ENCODE peak calls at places on chromosome 5, in four cellular contexts. One of them, this sample, is unnamed.

GRCh38 chr5:90134892-90135291 is 274.7 kb downstream of the CETN3 start:
- DNase-seq in fibroblast of lung: peak; percentile 42
- DNase-seq in AG09319: no peak
- DNase-seq in neural crest cell: no peak
- DNase-seq in this sample: peak; percentile 66

GRCh38 chr5:9365501-9365900 is 180.4 kb downstream of the SEMA5A start:
- DNase-seq in fibroblast of lung: no peak
- DNase-seq in AG09319: no peak
- DNase-seq in neural crest cell: no peak
- DNase-seq in this sample: no peak

GRCh38 chr5:24712947-24713346 is 68.2 kb upstream of the CDH10 start:
- DNase-seq in fibroblast of lung: no peak
- DNase-seq in AG09319: no peak
- DNase-seq in neural crest cell: no peak
- DNase-seq in this sample: no peak

GRCh38 chr5:56908942-56909293 is 478 bp upstream of the SETD9 start:
- DNase-seq in fibroblast of lung: peak; percentile 9
- DNase-seq in AG09319: no peak
- DNase-seq in neural crest cell: no peak
- DNase-seq in this sample: no peak

GRCh38 chr5:38284378-38284777 is 26.0 kb downstream of the EGFLAM start:
- DNase-seq in fibroblast of lung: no peak
- DNase-seq in AG09319: no peak
- DNase-seq in neural crest cell: no peak
- DNase-seq in this sample: no peak

GRCh38 chr5:37984300-37984699 is 144.5 kb upstream of the GDNF start:
- DNase-seq in fibroblast of lung: no peak
- DNase-seq in AG09319: no peak
- DNase-seq in neural crest cell: no peak
- DNase-seq in this sample: no peak

GRCh38 chr5:431001-431710 is 11.8 kb upstream of the EXOC3 start:
- DNase-seq in fibroblast of lung: peak; percentile 38
- DNase-seq in AG09319: no peak
- DNase-seq in neural crest cell: peak; percentile 69
- DNase-seq in this sample: peak; percentile 45

GRCh38 chr5:172640822-172641358 is at the start of gene NEURL1B:
- DNase-seq in fibroblast of lung: peak; percentile 36
- DNase-seq in AG09319: peak; percentile 3
- DNase-seq in neural crest cell: peak; percentile 76
- DNase-seq in this sample: peak; percentile 34

GRCh38 chr5:38796739-38797108 is 49.1 kb upstream of the OSMR start:
- DNase-seq in fibroblast of lung: no peak
- DNase-seq in AG09319: no peak
- DNase-seq in neural crest cell: no peak
- DNase-seq in this sample: no peak

GRCh38 chr5:77774981-77775772 is 962 bp downstream of the TBCA start:
- DNase-seq in fibroblast of lung: no peak
- DNase-seq in AG09319: no peak
- DNase-seq in neural crest cell: no peak
- DNase-seq in this sample: peak; percentile 54

GRCh38 chr5:82734291-82734690 is 342.9 kb downstream of the TMEM167A start:
- DNase-seq in fibroblast of lung: no peak
- DNase-seq in AG09319: no peak
- DNase-seq in neural crest cell: no peak
- DNase-seq in this sample: peak; percentile 16

GRCh38 chr5:64210866-64211265 is 45.2 kb downstream of the RNF180 start:
- DNase-seq in fibroblast of lung: peak; percentile 88
- DNase-seq in AG09319: peak; percentile 49
- DNase-seq in neural crest cell: no peak
- DNase-seq in this sample: peak; percentile 89

GRCh38 chr5:160685219-160685618 is 166.8 kb downstream of the ATP10B start:
- DNase-seq in fibroblast of lung: no peak
- DNase-seq in AG09319: no peak
- DNase-seq in neural crest cell: no peak
- DNase-seq in this sample: no peak

GRCh38 chr5:6856658-6857057 is 143.4 kb downstream of the TENT4A start:
- DNase-seq in fibroblast of lung: no peak
- DNase-seq in AG09319: no peak
- DNase-seq in neural crest cell: no peak
- DNase-seq in this sample: no peak

GRCh38 chr5:151214614-151215545 is 9.0 kb downstream of the CCDC69 start:
- DNase-seq in fibroblast of lung: no peak
- DNase-seq in AG09319: no peak
- DNase-seq in neural crest cell: no peak
- DNase-seq in this sample: no peak

GRCh38 chr5:79685621-79686020 is 4.0 kb upstream of the CMYA5 start:
- DNase-seq in fibroblast of lung: peak; percentile 32
- DNase-seq in AG09319: no peak
- DNase-seq in neural crest cell: no peak
- DNase-seq in this sample: peak; percentile 32

GRCh38 chr5:89399553-89399952 is 516.6 kb upstream of the MEF2C start:
- DNase-seq in fibroblast of lung: no peak
- DNase-seq in AG09319: no peak
- DNase-seq in neural crest cell: no peak
- DNase-seq in this sample: peak; percentile 65

GRCh38 chr5:1352231-1352825 is 7.4 kb upstream of the CLPTM1L start:
- DNase-seq in fibroblast of lung: no peak
- DNase-seq in AG09319: no peak
- DNase-seq in neural crest cell: no peak
- DNase-seq in this sample: no peak

GRCh38 chr5:132198571-132198970 is 29.1 kb downstream of the P4HA2 start:
- DNase-seq in fibroblast of lung: no peak
- DNase-seq in AG09319: no peak
- DNase-seq in neural crest cell: no peak
- DNase-seq in this sample: no peak

GRCh38 chr5:172336264-172336663 is 52.7 kb upstream of the UBTD2 start:
- DNase-seq in fibroblast of lung: no peak
- DNase-seq in AG09319: no peak
- DNase-seq in neural crest cell: no peak
- DNase-seq in this sample: no peak

GRCh38 chr5:123605822-123606221 is 93.8 kb downstream of the CSNK1G3 start:
- DNase-seq in fibroblast of lung: no peak
- DNase-seq in AG09319: no peak
- DNase-seq in neural crest cell: no peak
- DNase-seq in this sample: no peak

GRCh38 chr5:14256756-14257393 is 113.7 kb downstream of the TRIO start:
- DNase-seq in fibroblast of lung: no peak
- DNase-seq in AG09319: no peak
- DNase-seq in neural crest cell: no peak
- DNase-seq in this sample: no peak

GRCh38 chr5:80411589-80412219 is 3.8 kb downstream of the ZFYVE16 start:
- DNase-seq in fibroblast of lung: no peak
- DNase-seq in AG09319: no peak
- DNase-seq in neural crest cell: no peak
- DNase-seq in this sample: peak; percentile 6

DNA sequence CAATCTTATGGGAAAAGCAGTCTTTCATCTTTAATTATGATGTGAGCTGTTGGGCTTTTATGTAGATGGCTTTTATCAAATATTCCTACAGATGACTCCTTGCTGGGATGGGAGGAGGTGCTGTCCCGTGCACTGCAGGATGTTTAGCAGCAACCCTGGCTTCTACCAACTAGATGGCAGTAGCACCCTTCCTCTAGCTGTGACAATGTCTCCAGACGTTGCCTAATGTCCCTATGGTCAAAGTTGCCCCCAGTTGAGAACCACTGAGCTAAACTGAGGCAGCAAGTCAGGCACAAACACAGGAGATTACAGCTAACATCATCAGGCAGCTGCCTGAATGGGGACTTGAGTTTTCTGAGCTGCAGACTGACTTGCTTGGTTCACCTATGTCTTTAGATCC is 401.9 kb upstream of the PDE4D start:
- DNase-seq in fibroblast of lung: peak; percentile 19
- DNase-seq in AG09319: no peak
- DNase-seq in neural crest cell: peak; percentile 2
- DNase-seq in this sample: peak; percentile 53
- TF ChIP-seq CTCF in fibroblast of lung: peak; percentile 27
- TF ChIP-seq CTCF in AG09319: peak; percentile 53
- TF ChIP-seq CTCF in neural crest cell: peak; percentile 63
- TF ChIP-seq CTCF in this sample: peak; percentile 74

GRCh38 chr5:104146652-104147051 is 584.1 kb upstream of the NUDT12 start:
- DNase-seq in fibroblast of lung: no peak
- DNase-seq in AG09319: no peak
- DNase-seq in neural crest cell: no peak
- DNase-seq in this sample: no peak
- TF ChIP-seq CTCF in fibroblast of lung: no peak
- TF ChIP-seq CTCF in AG09319: no peak
- TF ChIP-seq CTCF in neural crest cell: no peak
- TF ChIP-seq CTCF in this sample: no peak

GRCh38 chr5:145101246-145101645 is 733.9 kb downstream of the PRELID2 start:
- DNase-seq in fibroblast of lung: peak; percentile 2
- DNase-seq in AG09319: no peak
- DNase-seq in neural crest cell: no peak
- DNase-seq in this sample: no peak
- TF ChIP-seq CTCF in fibroblast of lung: no peak
- TF ChIP-seq CTCF in AG09319: no peak
- TF ChIP-seq CTCF in neural crest cell: peak; percentile 45
- TF ChIP-seq CTCF in this sample: peak; percentile 22

GRCh38 chr5:74052441-74052840 is 426.4 kb downstream of the ARHGEF28 start:
- DNase-seq in fibroblast of lung: no peak
- DNase-seq in AG09319: no peak
- DNase-seq in neural crest cell: no peak
- DNase-seq in this sample: no peak
- TF ChIP-seq CTCF in fibroblast of lung: no peak
- TF ChIP-seq CTCF in AG09319: no peak
- TF ChIP-seq CTCF in neural crest cell: no peak
- TF ChIP-seq CTCF in this sample: no peak

GRCh38 chr5:135747824-135748223 is 86.6 kb upstream of the SLC25A48 start:
- DNase-seq in fibroblast of lung: no peak
- DNase-seq in AG09319: no peak
- DNase-seq in neural crest cell: no peak
- DNase-seq in this sample: no peak

GRCh38 chr5:135745897-135746500 is 88.5 kb upstream of the SLC25A48 start:
- DNase-seq in fibroblast of lung: no peak
- DNase-seq in AG09319: no peak
- DNase-seq in neural crest cell: no peak
- DNase-seq in this sample: no peak

GRCh38 chr5:135753990-135754389 is 80.5 kb upstream of the SLC25A48 start:
- DNase-seq in fibroblast of lung: no peak
- DNase-seq in AG09319: no peak
- DNase-seq in neural crest cell: no peak
- DNase-seq in this sample: no peak

DNA sequence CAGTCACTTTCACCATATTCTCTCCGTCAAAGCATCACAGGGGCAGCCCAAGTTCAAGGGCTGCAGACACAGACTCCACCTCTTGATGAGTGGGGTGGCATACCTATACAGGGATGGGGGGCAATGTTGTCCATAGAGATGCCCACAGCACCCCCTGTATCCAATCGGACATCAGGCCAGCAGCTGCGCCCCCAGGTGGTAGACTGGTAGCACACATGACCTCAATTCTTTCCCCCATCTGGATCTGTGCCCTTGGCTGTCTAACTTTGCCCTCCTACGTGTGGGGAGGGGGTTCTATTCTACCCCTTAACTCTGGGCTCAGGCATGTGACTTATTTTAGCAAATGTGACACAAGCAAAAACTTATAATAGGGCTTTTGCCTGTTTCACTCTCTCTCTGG is 84.0 kb upstream of the SLC25A48 start:
- DNase-seq in fibroblast of lung: no peak
- DNase-seq in AG09319: no peak
- DNase-seq in neural crest cell: no peak
- DNase-seq in this sample: no peak
- TF ChIP-seq CTCF in fibroblast of lung: no peak
- TF ChIP-seq CTCF in AG09319: peak; percentile 6
- TF ChIP-seq CTCF in neural crest cell: peak; percentile 19
- TF ChIP-seq CTCF in this sample: peak; percentile 3

GRCh38 chr5:41637869-41638268 is 127.5 kb upstream of the PLCXD3 start:
- DNase-seq in fibroblast of lung: peak; percentile 2
- DNase-seq in AG09319: no peak
- DNase-seq in neural crest cell: no peak
- DNase-seq in this sample: no peak
- TF ChIP-seq CTCF in fibroblast of lung: no peak
- TF ChIP-seq CTCF in AG09319: peak; percentile 20
- TF ChIP-seq CTCF in neural crest cell: peak; percentile 49
- TF ChIP-seq CTCF in this sample: peak; percentile 33

GRCh38 chr5:145680169-145680568 is 155.0 kb downstream of the PRELID2 start:
- DNase-seq in fibroblast of lung: no peak
- DNase-seq in AG09319: no peak
- DNase-seq in neural crest cell: no peak
- DNase-seq in this sample: no peak
- TF ChIP-seq CTCF in fibroblast of lung: peak; percentile 7
- TF ChIP-seq CTCF in AG09319: no peak
- TF ChIP-seq CTCF in neural crest cell: peak; percentile 31
- TF ChIP-seq CTCF in this sample: peak; percentile 15

GRCh38 chr5:164098536-164098935 is 593.1 kb downstream of the MAT2B start:
- DNase-seq in fibroblast of lung: peak; percentile 76
- DNase-seq in AG09319: no peak
- DNase-seq in neural crest cell: no peak
- DNase-seq in this sample: no peak
- TF ChIP-seq CTCF in fibroblast of lung: no peak
- TF ChIP-seq CTCF in AG09319: no peak
- TF ChIP-seq CTCF in neural crest cell: no peak
- TF ChIP-seq CTCF in this sample: no peak

DNA sequence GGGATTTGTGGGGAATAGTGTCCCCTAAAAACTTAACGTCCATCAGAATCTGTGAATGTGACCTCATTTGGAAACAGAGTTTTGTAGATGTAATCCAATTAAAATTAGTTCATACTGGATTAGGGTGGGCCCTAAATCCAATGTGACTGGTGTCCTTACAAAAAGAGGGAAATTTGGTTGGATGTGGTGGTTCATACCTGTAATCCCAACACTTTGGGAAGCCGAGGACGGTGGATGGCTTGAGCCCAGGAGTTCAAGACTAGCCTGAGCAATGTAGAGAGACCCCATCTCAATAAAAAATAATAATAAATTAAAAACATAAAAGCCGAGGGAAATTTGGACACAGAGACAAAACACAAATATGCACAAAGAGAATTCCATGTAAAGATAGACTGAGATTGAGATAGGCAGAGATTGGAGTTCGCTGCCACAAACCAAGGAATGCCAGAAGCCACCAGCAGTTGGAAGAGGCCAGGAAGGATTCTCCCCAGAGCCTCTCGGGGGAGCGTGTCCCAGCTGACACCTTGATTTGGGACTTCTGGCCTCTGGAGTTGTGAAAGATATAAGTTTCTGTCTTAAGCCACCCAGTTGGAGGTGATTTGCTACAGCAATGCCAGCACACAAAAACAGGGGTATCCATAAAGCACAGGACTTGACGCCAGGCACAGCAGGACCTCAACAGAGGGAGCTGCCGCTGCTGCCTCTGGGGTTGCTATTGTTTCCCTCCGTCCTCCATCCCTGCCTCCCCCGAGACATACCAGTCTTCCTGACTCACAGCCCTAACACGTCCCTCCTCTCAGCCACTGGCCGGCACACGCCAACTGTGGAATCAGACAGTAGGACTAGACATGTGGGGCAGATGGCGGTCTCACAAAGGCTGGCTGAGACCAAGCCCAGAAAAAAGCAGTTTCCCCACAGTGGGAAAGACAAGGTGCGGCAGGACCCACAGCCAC is 73.8 kb upstream of the IL17B start:
- DNase-seq in fibroblast of lung: peak; percentile 87
- DNase-seq in AG09319: no peak
- DNase-seq in neural crest cell: no peak
- DNase-seq in this sample: peak; percentile 92
- TF ChIP-seq CTCF in fibroblast of lung: peak; percentile 9
- TF ChIP-seq CTCF in AG09319: peak; percentile 25
- TF ChIP-seq CTCF in neural crest cell: no peak
- TF ChIP-seq CTCF in this sample: no peak